ENCODE peak calls at places on chromosome 21, in six cellular contexts. I is tibial artery, Y is adrenal gland, R is sigmoid colon, K is psoas muscle, Z is cardiac muscle cell. X is an unnamed sample.
A peak's percentile ranks its signal among the peaks of the same experiment; 100 is the strongest.

GRCh38 chr21:43817157-43818086 is 28.0 kb downstream of the RRP1 start:
- DNase-seq in Y (no peak), K (peak; percentile 50), Z (no peak), R (no peak), I (no peak), X (no peak)

GRCh38 chr21:29712818-29713217 is 227.0 kb downstream of the GRIK1 start:
- DNase-seq in K (no peak), Y (no peak), R (no peak), Z (peak; percentile 24), I (no peak), X (no peak)

GRCh38 chr21:43832158-43832550 is 32.9 kb upstream of the AGPAT3 start:
- DNase-seq in I (no peak), K (no peak), Z (no peak), R (no peak), Y (no peak), X (no peak)

GRCh38 chr21:14095021-14095420 is 115.7 kb downstream of the LIPI start:
- DNase-seq in Y (no peak), R (peak; percentile 0), I (no peak), K (no peak), Z (no peak), X (no peak)

GRCh38 chr21:43287974-43288755 is 119.4 kb downstream of the CRYAA start:
- DNase-seq in K (no peak), I (no peak), Y (no peak), R (no peak), Z (no peak), X (peak; percentile 74)

GRCh38 chr21:42991992-42992740 is 17.8 kb downstream of the PKNOX1 start:
- DNase-seq in Y (no peak), Z (peak; percentile 95), K (no peak), R (peak; percentile 96), I (peak; percentile 41), X (no peak)

GRCh38 chr21:31337991-31338891 is 5.8 kb downstream of the TIAM1 start:
- DNase-seq in Z (no peak), K (no peak), R (no peak), Y (no peak), I (no peak), X (no peak)

GRCh38 chr21:40047993-40048730 is 180.9 kb downstream of the PCP4 start:
- DNase-seq in R (peak; percentile 75), Y (peak; percentile 76), K (no peak), I (peak; percentile 36), Z (no peak), X (no peak)

GRCh38 chr21:19261731-19262367 is 858.3 kb upstream of the TMPRSS15 start:
- DNase-seq in Z (no peak), I (no peak), Y (no peak), K (no peak), R (no peak), X (no peak)

GRCh38 chr21:33205476-33205875 is 24.3 kb upstream of the IFNAR2 start:
- DNase-seq in R (no peak), Z (no peak), K (no peak), Y (peak; percentile 9), I (no peak), X (no peak)
- TF ChIP-seq CTCF in R (no peak), Z (no peak), K (no peak), Y (no peak), I (no peak), X (no peak)

GRCh38 chr21:15744926-15745325 is 15.1 kb downstream of the USP25 start:
- DNase-seq in I (no peak), K (no peak), Y (no peak), R (no peak), Z (no peak), X (no peak)

GRCh38 chr21:15743593-15743992 is 13.8 kb downstream of the USP25 start:
- DNase-seq in K (no peak), R (no peak), I (no peak), Z (no peak), Y (no peak), X (no peak)

GRCh38 chr21:15741510-15741909 is 11.7 kb downstream of the USP25 start:
- DNase-seq in Z (peak; percentile 40), Y (no peak), I (no peak), R (no peak), K (no peak), X (no peak)

GRCh38 chr21:15742052-15742451 is 12.3 kb downstream of the USP25 start:
- DNase-seq in I (no peak), Z (peak; percentile 17), Y (no peak), R (no peak), K (no peak), X (no peak)

GRCh38 chr21:15742694-15743093 is 12.9 kb downstream of the USP25 start:
- DNase-seq in I (no peak), Y (no peak), Z (no peak), K (no peak), R (no peak), X (peak; percentile 63)
- H3K4me1 ChIP-seq in I (peaks cover 44% of the 10 kb centered on the region), Y (peaks cover 33% of the 10 kb centered on the region), Z (peaks cover 25% of the 10 kb centered on the region), K (peaks cover 56% of the 10 kb centered on the region), R (peaks cover 47% of the 10 kb centered on the region), X (peaks cover 56% of the 10 kb centered on the region)

GRCh38 chr21:36909423-36909822 is 57.0 kb downstream of the HLCS start:
- DNase-seq in Z (no peak), Y (no peak), R (no peak), I (no peak), K (no peak), X (no peak)
- TF ChIP-seq CTCF in Z (no peak), Y (no peak), R (no peak), I (no peak), K (no peak), X (no peak)

GRCh38 chr21:34811368-34811767 is 142.6 kb downstream of the CLIC6 start:
- DNase-seq in Y (no peak), R (no peak), I (no peak), Z (no peak), K (no peak), X (no peak)

GRCh38 chr21:34814529-34814951 is 145.7 kb downstream of the CLIC6 start:
- DNase-seq in I (no peak), Z (no peak), R (no peak), Y (no peak), K (no peak), X (no peak)

GRCh38 chr21:34810786-34811185 is 142.0 kb downstream of the CLIC6 start:
- DNase-seq in Z (no peak), Y (no peak), I (no peak), K (no peak), R (no peak), X (peak; percentile 42)

GRCh38 chr21:34813266-34813886 is 144.6 kb downstream of the CLIC6 start:
- DNase-seq in I (no peak), Y (no peak), Z (peak; percentile 81), K (no peak), R (no peak), X (no peak)

DNA sequence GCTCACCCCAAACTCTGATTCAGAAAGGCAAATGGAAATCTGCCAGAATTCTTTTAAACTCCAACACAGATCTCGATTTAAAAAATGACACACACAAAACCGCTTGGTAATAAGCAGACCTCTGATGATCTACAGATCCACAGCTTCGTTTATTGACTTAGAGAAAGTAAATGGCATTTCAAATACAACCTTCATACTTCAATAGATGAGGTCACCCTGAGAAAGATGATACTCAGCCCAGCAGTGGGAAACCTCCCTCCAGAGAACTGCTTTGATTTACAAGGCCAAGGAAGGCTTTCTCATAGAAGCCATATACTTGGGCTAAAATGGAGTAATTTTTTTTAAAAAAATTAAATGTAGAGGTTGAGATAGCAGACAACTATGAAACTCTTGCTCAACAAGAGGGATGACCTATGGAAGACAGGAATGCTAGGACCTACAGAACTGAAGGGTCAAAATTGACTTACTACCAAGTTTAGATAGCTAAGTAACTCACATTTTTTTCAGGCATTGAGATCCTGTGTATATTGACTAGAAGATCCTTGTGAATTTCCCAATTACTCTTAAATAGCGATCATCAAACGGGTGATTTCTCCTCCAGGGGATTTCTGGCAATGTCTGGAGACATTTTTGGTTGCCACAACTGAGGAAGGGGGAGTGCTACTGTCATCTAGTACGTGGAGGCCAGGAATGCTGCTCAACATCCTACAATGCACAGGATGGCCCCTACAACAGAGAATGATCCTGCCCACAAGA is 143.9 kb downstream of the CLIC6 start:
- DNase-seq in K (no peak), Y (no peak), I (no peak), R (no peak), Z (peak; percentile 58), X (no peak)
- H3K4me1 ChIP-seq in K (peaks cover 27% of the 10 kb centered on the region), Y (peaks cover 18% of the 10 kb centered on the region), I (peaks cover 14% of the 10 kb centered on the region), R (no peaks in the 10 kb centered on the region), Z (no peaks in the 10 kb centered on the region), X (no peaks in the 10 kb centered on the region)

GRCh38 chr21:46439906-46440305 is 18.8 kb upstream of the DIP2A start:
- DNase-seq in R (no peak), Z (no peak), I (no peak), Y (no peak), K (peak; percentile 49), X (no peak)

GRCh38 chr21:46442938-46443337 is 15.8 kb upstream of the DIP2A start:
- DNase-seq in R (no peak), Y (no peak), I (no peak), K (peak; percentile 41), Z (no peak), X (no peak)

GRCh38 chr21:46443910-46444309 is 14.8 kb upstream of the DIP2A start:
- DNase-seq in Y (no peak), Z (no peak), K (peak; percentile 48), R (peak; percentile 48), I (no peak), X (no peak)

GRCh38 chr21:46441961-46442498 is 16.7 kb upstream of the DIP2A start:
- DNase-seq in Y (no peak), Z (no peak), R (no peak), I (no peak), K (peak; percentile 58), X (no peak)

GRCh38 chr21:46441331-46441730 is 17.4 kb upstream of the DIP2A start:
- DNase-seq in K (peak; percentile 45), R (no peak), I (no peak), Z (no peak), Y (no peak), X (no peak)
- TF ChIP-seq CTCF in K (no peak), R (no peak), I (no peak), Z (no peak), Y (no peak), X (no peak)

DNA sequence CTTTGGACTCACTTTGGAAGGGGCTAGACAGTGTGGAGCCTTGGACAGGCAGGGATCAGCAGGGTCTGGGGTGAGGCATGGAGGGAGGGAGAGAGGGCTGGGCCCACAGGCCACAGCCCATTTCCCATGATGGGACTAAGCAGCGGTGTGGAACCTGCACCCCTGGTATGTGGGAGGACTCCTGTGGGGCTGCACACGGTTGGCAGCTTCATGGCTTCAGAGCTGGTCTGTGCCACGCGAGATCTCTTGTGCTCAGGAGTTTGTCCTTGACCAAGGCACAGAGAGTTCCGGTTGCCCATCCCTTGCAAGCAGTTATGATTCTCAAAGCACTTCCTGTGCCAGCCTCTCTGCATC is 8.1 kb upstream of the PTTG1IP start:
- DNase-seq in K (peak; percentile 30), Z (no peak), R (peak; percentile 59), Y (no peak), I (no peak), X (no peak)
- H3K4me1 ChIP-seq in K (no peaks in the 10 kb centered on the region), Z (no peaks in the 10 kb centered on the region), R (no peaks in the 10 kb centered on the region), Y (peaks cover 22% of the 10 kb centered on the region), I (no peaks in the 10 kb centered on the region), X (peaks cover 10% of the 10 kb centered on the region)

GRCh38 chr21:41812679-41813078 is 45.8 kb upstream of the RIPK4 start:
- DNase-seq in K (no peak), R (no peak), I (no peak), Z (no peak), Y (no peak), X (no peak)
- TF ChIP-seq CTCF in K (no peak), R (no peak), I (no peak), Z (no peak), Y (no peak), X (no peak)

GRCh38 chr21:26148834-26149354 is 21.7 kb downstream of the APP start:
- DNase-seq in I (no peak), Y (no peak), Z (peak; percentile 55), R (no peak), K (no peak), X (no peak)
- H3K4me1 ChIP-seq in I (peaks cover 40% of the 10 kb centered on the region), Y (peaks cover 39% of the 10 kb centered on the region), Z (peaks cover 28% of the 10 kb centered on the region), R (peaks cover 22% of the 10 kb centered on the region), K (peaks cover 7% of the 10 kb centered on the region), X (peaks cover 4% of the 10 kb centered on the region)